ENCODE peak calls at places on chromosomes 12 and 14, in ten cellular contexts. H, I, S, A, O, V, U, L, P and J are unnamed samples.

GRCh38 chr12:5031958-5032357 is 11.7 kb upstream of the KCNA5 start:
- DNase-seq in V (no peak), L (no peak), O (no peak), I (no peak), H (no peak), U (no peak), S (no peak), A (no peak), P (no peak), J (no peak)

GRCh38 chr14:102948698-102949061 is 26.2 kb downstream of the AMN start:
- DNase-seq in U (no peak), P (no peak), H (no peak), S (no peak), L (no peak), A (no peak), O (no peak), I (no peak), V (no peak), J (no peak)

GRCh38 chr12:21819236-21819635 is 44.7 kb upstream of the KCNJ8 start:
- DNase-seq in O (no peak), L (peak), H (no peak), I (no peak), V (no peak), A (no peak), S (no peak), P (peak), U (no peak), J (no peak)

GRCh38 chr12:76820888-76821482 is 57.1 kb downstream of the ZDHHC17 start:
- DNase-seq in P (peak), I (peak), A (peak), V (peak), L (peak), U (peak), H (no peak), S (peak), O (no peak), J (no peak)

GRCh38 chr14:93085916-93086315 is 29.8 kb downstream of the ITPK1 start:
- DNase-seq in V (no peak), O (no peak), H (peak), L (peak), A (no peak), P (peak), I (no peak), S (no peak), U (no peak), J (no peak)

GRCh38 chr14:36105401-36105800 is 71.1 kb downstream of the PTCSC3 start:
- DNase-seq in V (no peak), H (no peak), I (no peak), S (no peak), P (no peak), A (no peak), U (peak), L (peak), O (no peak), J (no peak)

GRCh38 chr14:96811265-96811664 is 14.1 kb downstream of the VRK1 start:
- DNase-seq in I (peak), A (no peak), O (no peak), U (no peak), V (no peak), H (no peak), P (peak), L (no peak), S (no peak), J (no peak)

GRCh38 chr12:22435583-22435982 is 101.1 kb upstream of the ST8SIA1 start:
- DNase-seq in V (no peak), A (no peak), P (no peak), H (no peak), L (no peak), S (no peak), U (no peak), O (no peak), I (no peak), J (no peak)

GRCh38 chr12:19710811-19711793 is 271.8 kb downstream of the AEBP2 start:
- DNase-seq in A (no peak), S (peak), O (no peak), I (peak), L (no peak), U (no peak), H (no peak), V (no peak), P (peak), J (no peak)

GRCh38 chr12:52812073-52812400 is 1.9 kb downstream of the KRT4 start:
- DNase-seq in H (no peak), I (no peak), O (no peak), P (no peak), V (no peak), S (no peak), L (no peak), A (no peak), U (no peak), J (no peak)

GRCh38 chr14:101197595-101198397 is 294.3 kb upstream of the RTL1 start:
- DNase-seq in H (peak), L (no peak), A (no peak), S (no peak), U (no peak), O (no peak), P (no peak), V (no peak), I (no peak), J (peak)